ENCODE peak calls at places on chromosomes 11 and 22, in nine cellular contexts. T is A549; Q is endodermal cell; K is stimulated activated CD8-positive, alpha-beta memory T cell treated with anti-CD3 and anti-CD28 coated beads, Interleukin-4, amount 100 ng/mL, for 48 hours; A is naive thymus-derived CD4-positive, alpha-beta T cell; E is HCT116; V is WTC11; C is neural progenitor cell; J is midbrain. G is an unnamed sample.

GRCh38 chr11:11107081-11107480 is 246.0 kb downstream of the CSNK2A3 start:
- DNase-seq in Q (no peak), C (no peak), V (no peak), T (no peak), J (no peak), K (no peak), E (no peak), A (no peak), G (no peak)

GRCh38 chr22:35480143-35480542 is 60.5 kb upstream of the RASD2 start:
- DNase-seq in J (no peak), A (no peak), V (no peak), T (no peak), Q (no peak), C (no peak), E (no peak), K (no peak), G (no peak)

GRCh38 chr22:49437356-49437755 is 390.3 kb downstream of the BRD1 start:
- DNase-seq in A (no peak), T (no peak), V (no peak), E (no peak), K (no peak), C (no peak), Q (no peak), J (no peak), G (peak)

GRCh38 chr11:26335903-26336302 is 4.0 kb downstream of the ANO3 start:
- DNase-seq in V (no peak), T (no peak), A (no peak), Q (no peak), K (no peak), C (no peak), J (no peak), E (no peak), G (no peak)

GRCh38 chr22:37464181-37464580 is 22.0 kb downstream of the MFNG start:
- DNase-seq in T (no peak), K (no peak), Q (no peak), C (no peak), J (no peak), E (no peak), A (no peak), V (no peak), G (no peak)

GRCh38 chr11:75598264-75598663 is 36.2 kb downstream of the SERPINH1 start:
- DNase-seq in Q (no peak), J (no peak), C (no peak), E (no peak), K (no peak), V (no peak), T (no peak), A (no peak), G (no peak)

GRCh38 chr11:77276271-77276670 is 25.2 kb downstream of the GDPD4 start:
- DNase-seq in K (no peak), E (no peak), C (no peak), T (no peak), Q (no peak), A (no peak), J (no peak), V (no peak), G (no peak)

GRCh38 chr22:41092023-41092817 is at the start of gene EP300:
- DNase-seq in V (peak), J (peak), Q (peak), T (peak), E (peak), C (peak), K (peak), A (peak), G (peak)

GRCh38 chr11:14357843-14358728 is 897 bp downstream of the RRAS2 start:
- DNase-seq in C (peak), J (no peak), A (peak), E (peak), Q (peak), T (peak), V (peak), K (peak), G (peak)

GRCh38 chr11:72209101-72209500 is 7.5 kb upstream of the FOLR2 start:
- DNase-seq in C (no peak), V (no peak), E (no peak), J (no peak), A (no peak), K (no peak), Q (peak), T (no peak), G (peak)

GRCh38 chr11:29333993-29334780 is 682.6 kb downstream of the KCNA4 start:
- DNase-seq in T (peak), K (no peak), V (no peak), J (peak), A (no peak), E (peak), C (peak), Q (peak), G (no peak)

G was measured in activated effector memory CD4-positive, alpha-beta T cell treated with anti-CD3 and anti-CD28 coated beads, Interleukin-2, amount 50 U/mL, for 16 hours.